ENCODE peak calls at places on chromosomes 16 and 17, in five cellular contexts. One of them, this sample, is unnamed.

GRCh38 chr16:17499223-17499902 is 28.6 kb upstream of the XYLT1 start:
- DNase-seq in HCT116: no peak
- DNase-seq in PC-3: no peak
- DNase-seq in neural progenitor cell: no peak
- DNase-seq in fibroblast of lung: peak; percentile 33
- DNase-seq in this sample: no peak

GRCh38 chr17:63695889-63696288 is 4.0 kb downstream of the LIMD2 start:
- DNase-seq in HCT116: no peak
- DNase-seq in PC-3: no peak
- DNase-seq in fibroblast of lung: no peak
- DNase-seq in neural progenitor cell: no peak
- DNase-seq in this sample: no peak

GRCh38 chr16:17463335-17463734 is 7.4 kb downstream of the XYLT1 start:
- DNase-seq in PC-3: no peak
- DNase-seq in neural progenitor cell: no peak
- DNase-seq in fibroblast of lung: no peak
- DNase-seq in HCT116: no peak
- DNase-seq in this sample: no peak

GRCh38 chr17:54864636-54865420 is 35.8 kb upstream of the TOM1L1 start:
- DNase-seq in neural progenitor cell: no peak
- DNase-seq in PC-3: no peak
- DNase-seq in HCT116: no peak
- DNase-seq in fibroblast of lung: no peak
- DNase-seq in this sample: no peak

GRCh38 chr17:45123930-45124796 is 8.2 kb downstream of the PLCD3 start:
- DNase-seq in neural progenitor cell: no peak
- DNase-seq in fibroblast of lung: peak; percentile 84
- DNase-seq in HCT116: peak; percentile 69
- DNase-seq in PC-3: peak; percentile 96
- DNase-seq in this sample: peak; percentile 85

GRCh38 chr17:38451840-38452529 is 23.7 kb downstream of the ARHGAP23 start:
- DNase-seq in PC-3: no peak
- DNase-seq in fibroblast of lung: peak; percentile 82
- DNase-seq in HCT116: no peak
- DNase-seq in neural progenitor cell: peak; percentile 65
- DNase-seq in this sample: no peak

GRCh38 chr17:7830616-7831015 is 3.4 kb upstream of the KDM6B start:
- DNase-seq in neural progenitor cell: no peak
- DNase-seq in PC-3: no peak
- DNase-seq in fibroblast of lung: no peak
- DNase-seq in HCT116: no peak
- DNase-seq in this sample: no peak

GRCh38 chr17:76793775-76794174 is 55.9 kb downstream of the MFSD11 start:
- DNase-seq in fibroblast of lung: no peak
- DNase-seq in neural progenitor cell: peak; percentile 51
- DNase-seq in HCT116: peak; percentile 53
- DNase-seq in PC-3: peak; percentile 79
- DNase-seq in this sample: no peak

GRCh38 chr16:57231821-57232350 is 13.2 kb upstream of the ARL2BP start:
- DNase-seq in fibroblast of lung: no peak
- DNase-seq in HCT116: no peak
- DNase-seq in PC-3: no peak
- DNase-seq in neural progenitor cell: no peak
- DNase-seq in this sample: no peak

GRCh38 chr17:27879987-27880608 is 13.1 kb downstream of the LYRM9 start:
- DNase-seq in fibroblast of lung: peak; percentile 50
- DNase-seq in HCT116: no peak
- DNase-seq in neural progenitor cell: peak; percentile 87
- DNase-seq in PC-3: peak; percentile 69
- DNase-seq in this sample: peak; percentile 67

GRCh38 chr17:6257339-6257738 is 177.6 kb downstream of the AIPL1 start:
- DNase-seq in PC-3: peak; percentile 6
- DNase-seq in HCT116: no peak
- DNase-seq in neural progenitor cell: peak; percentile 33
- DNase-seq in fibroblast of lung: peak; percentile 8
- DNase-seq in this sample: no peak

GRCh38 chr17:57475786-57476185 is 219.5 kb downstream of the MSI2 start:
- DNase-seq in PC-3: no peak
- DNase-seq in neural progenitor cell: peak; percentile 48
- DNase-seq in HCT116: no peak
- DNase-seq in fibroblast of lung: no peak
- DNase-seq in this sample: no peak

GRCh38 chr17:80297996-80298560 is 37.4 kb downstream of the RNF213 start:
- DNase-seq in neural progenitor cell: no peak
- DNase-seq in PC-3: no peak
- DNase-seq in HCT116: no peak
- DNase-seq in fibroblast of lung: no peak
- DNase-seq in this sample: no peak
- H3K27me3 ChIP-seq in neural progenitor cell: no peaks in the 10 kb centered on the region
- H3K27me3 ChIP-seq in PC-3: no peaks in the 10 kb centered on the region
- H3K27me3 ChIP-seq in HCT116: no peaks in the 10 kb centered on the region
- H3K27me3 ChIP-seq in fibroblast of lung: no peaks in the 10 kb centered on the region
- H3K27me3 ChIP-seq in this sample: no peaks in the 10 kb centered on the region

GRCh38 chr16:2867661-2867986 is 9.7 kb upstream of the PRSS22 start:
- DNase-seq in HCT116: no peak
- DNase-seq in neural progenitor cell: no peak
- DNase-seq in PC-3: no peak
- DNase-seq in fibroblast of lung: no peak
- DNase-seq in this sample: no peak
- H3K79me2 ChIP-seq in HCT116: no peaks in the 10 kb centered on the region
- H3K79me2 ChIP-seq in neural progenitor cell: no peaks in the 10 kb centered on the region
- H3K79me2 ChIP-seq in PC-3: no peaks in the 10 kb centered on the region
- H3K79me2 ChIP-seq in fibroblast of lung: no peaks in the 10 kb centered on the region
- H3K79me2 ChIP-seq in this sample: no peaks in the 10 kb centered on the region

GRCh38 chr16:84144859-84145639 is at the start of the genes DNAAF1 and HSDL1:
- DNase-seq in PC-3: peak; percentile 88
- DNase-seq in HCT116: peak; percentile 71
- DNase-seq in neural progenitor cell: peak; percentile 97
- DNase-seq in fibroblast of lung: peak; percentile 76
- DNase-seq in this sample: peak; percentile 61
- TF ChIP-seq CTCF in PC-3: no peak
- TF ChIP-seq CTCF in HCT116: peak; percentile 22
- TF ChIP-seq CTCF in neural progenitor cell: peak; percentile 43
- TF ChIP-seq CTCF in fibroblast of lung: no peak
- TF ChIP-seq CTCF in this sample: peak; percentile 43

DNA sequence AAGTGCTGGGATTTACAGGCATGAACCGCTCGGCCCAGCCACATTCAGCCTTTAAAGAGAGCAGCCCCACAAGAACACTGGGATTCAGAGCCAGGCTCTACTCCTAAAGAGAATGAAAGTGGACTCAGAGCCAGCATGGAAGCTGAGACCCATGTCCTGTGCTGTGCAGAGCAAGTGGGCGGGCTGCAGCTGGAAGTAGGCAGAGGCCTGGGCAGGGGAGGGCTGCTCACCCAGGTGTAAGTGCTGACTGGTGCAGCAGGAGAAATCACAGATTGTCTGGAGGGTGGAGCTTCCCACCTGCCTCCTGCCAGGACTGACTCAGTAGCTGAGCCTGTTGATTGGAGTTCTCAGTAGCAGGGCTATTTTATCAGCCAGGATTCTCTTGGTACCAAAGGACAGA is 178.7 kb downstream of the KATNIP start:
- DNase-seq in PC-3: no peak
- DNase-seq in fibroblast of lung: no peak
- DNase-seq in HCT116: no peak
- DNase-seq in neural progenitor cell: no peak
- DNase-seq in this sample: no peak
- H3K27me3 ChIP-seq in PC-3: no peaks in the 10 kb centered on the region
- H3K27me3 ChIP-seq in fibroblast of lung: no peaks in the 10 kb centered on the region
- H3K27me3 ChIP-seq in HCT116: no peaks in the 10 kb centered on the region
- H3K27me3 ChIP-seq in neural progenitor cell: no peaks in the 10 kb centered on the region
- H3K27me3 ChIP-seq in this sample: no peaks in the 10 kb centered on the region

GRCh38 chr16:67413978-67414891 is 2.0 kb downstream of the ZDHHC1 start:
- DNase-seq in HCT116: no peak
- DNase-seq in neural progenitor cell: no peak
- DNase-seq in fibroblast of lung: no peak
- DNase-seq in PC-3: no peak
- DNase-seq in this sample: no peak

GRCh38 chr16:67412294-67412693 is 4.0 kb downstream of the ZDHHC1 start:
- DNase-seq in PC-3: no peak
- DNase-seq in neural progenitor cell: no peak
- DNase-seq in HCT116: no peak
- DNase-seq in fibroblast of lung: no peak
- DNase-seq in this sample: no peak

GRCh38 chr16:67409631-67410030 is 6.6 kb downstream of the ZDHHC1 start:
- DNase-seq in fibroblast of lung: no peak
- DNase-seq in HCT116: no peak
- DNase-seq in PC-3: no peak
- DNase-seq in neural progenitor cell: no peak
- DNase-seq in this sample: no peak

GRCh38 chr16:67407788-67408452 is 8.4 kb downstream of the ZDHHC1 start:
- DNase-seq in HCT116: no peak
- DNase-seq in PC-3: no peak
- DNase-seq in fibroblast of lung: no peak
- DNase-seq in neural progenitor cell: no peak
- DNase-seq in this sample: no peak

DNA sequence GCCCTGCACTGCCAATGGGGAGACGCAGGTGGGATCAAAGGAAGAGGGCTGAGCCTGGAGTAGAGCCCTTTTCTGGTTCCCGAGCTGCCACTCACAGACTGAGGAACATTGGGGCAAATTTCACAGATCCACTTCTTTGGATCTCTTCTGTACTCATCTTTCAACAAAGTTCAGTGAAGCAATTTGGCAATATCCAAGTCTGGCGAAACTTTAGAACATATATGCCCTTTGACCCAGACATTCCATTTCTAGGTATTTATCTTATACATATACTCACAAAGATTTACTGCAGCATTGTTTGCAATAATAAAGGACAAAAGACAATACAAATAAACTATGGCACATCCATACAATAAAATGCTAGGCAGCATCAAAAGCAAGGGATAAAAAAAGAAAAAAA is 4.9 kb downstream of the ZDHHC1 start:
- DNase-seq in PC-3: no peak
- DNase-seq in neural progenitor cell: no peak
- DNase-seq in fibroblast of lung: no peak
- DNase-seq in HCT116: no peak
- DNase-seq in this sample: no peak
- H3K79me2 ChIP-seq in PC-3: no peaks in the 10 kb centered on the region
- H3K79me2 ChIP-seq in neural progenitor cell: no peaks in the 10 kb centered on the region
- H3K79me2 ChIP-seq in fibroblast of lung: no peaks in the 10 kb centered on the region
- H3K79me2 ChIP-seq in HCT116: no peaks in the 10 kb centered on the region
- H3K79me2 ChIP-seq in this sample: no peaks in the 10 kb centered on the region

GRCh38 chr17:79388556-79389295 is 222.1 kb downstream of the RBFOX3 start:
- DNase-seq in HCT116: peak; percentile 18
- DNase-seq in fibroblast of lung: peak; percentile 11
- DNase-seq in PC-3: peak; percentile 74
- DNase-seq in neural progenitor cell: peak; percentile 88
- DNase-seq in this sample: peak; percentile 39
- TF ChIP-seq CTCF in HCT116: peak; percentile 89
- TF ChIP-seq CTCF in fibroblast of lung: peak; percentile 48
- TF ChIP-seq CTCF in PC-3: peak; percentile 79
- TF ChIP-seq CTCF in neural progenitor cell: peak; percentile 86
- TF ChIP-seq CTCF in this sample: peak; percentile 53

DNA sequence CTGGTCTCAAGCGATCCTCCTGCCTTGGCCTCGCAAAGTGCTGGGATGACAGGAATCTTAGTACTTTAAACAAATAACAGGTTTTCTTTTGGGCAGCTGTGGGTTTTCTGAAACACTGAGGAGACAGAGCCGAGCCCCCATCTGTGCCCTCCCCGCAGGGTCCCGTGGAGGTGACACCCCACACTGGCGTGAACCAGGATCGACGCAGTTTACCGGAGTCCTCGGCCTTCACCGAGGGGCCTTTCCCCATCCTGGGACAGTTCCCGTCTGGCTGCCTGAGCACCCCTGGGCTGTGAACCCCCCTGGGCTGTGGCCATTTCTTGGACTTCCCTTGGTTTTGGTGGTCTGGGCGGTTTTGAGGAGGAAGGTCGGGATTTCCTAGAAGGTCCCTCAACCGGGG is 15.3 kb upstream of the GNG13 start:
- DNase-seq in PC-3: no peak
- DNase-seq in HCT116: no peak
- DNase-seq in fibroblast of lung: no peak
- DNase-seq in neural progenitor cell: no peak
- DNase-seq in this sample: no peak
- H3K27me3 ChIP-seq in PC-3: no peaks in the 10 kb centered on the region
- H3K27me3 ChIP-seq in HCT116: no peaks in the 10 kb centered on the region
- H3K27me3 ChIP-seq in fibroblast of lung: no peaks in the 10 kb centered on the region
- H3K27me3 ChIP-seq in neural progenitor cell: peaks cover 40% of the 10 kb centered on the region
- H3K27me3 ChIP-seq in this sample: peaks cover 29% of the 10 kb centered on the region

DNA sequence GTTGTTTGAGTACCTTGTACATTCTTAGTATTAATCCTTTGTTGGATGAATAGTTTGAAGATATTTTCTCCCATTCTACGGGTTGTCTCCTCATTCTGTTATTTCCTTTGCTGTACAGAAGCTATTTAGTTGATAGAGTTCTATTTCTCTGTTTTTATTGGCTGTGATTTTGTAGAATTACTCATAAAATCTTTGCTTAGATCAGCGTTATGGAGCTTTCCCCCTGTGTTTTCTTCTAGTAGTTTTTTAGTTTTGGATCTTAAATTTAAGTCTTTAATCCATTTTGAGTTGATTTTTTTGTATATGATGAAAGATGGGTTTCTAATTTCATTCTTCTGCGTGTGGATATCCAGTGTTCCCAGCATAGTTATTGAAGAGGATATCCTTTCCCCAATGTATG is 45.4 kb downstream of the NFATC3 start:
- DNase-seq in fibroblast of lung: no peak
- DNase-seq in PC-3: no peak
- DNase-seq in HCT116: no peak
- DNase-seq in neural progenitor cell: no peak
- DNase-seq in this sample: no peak
- H3K79me2 ChIP-seq in fibroblast of lung: no peaks in the 10 kb centered on the region
- H3K79me2 ChIP-seq in PC-3: no peaks in the 10 kb centered on the region
- H3K79me2 ChIP-seq in HCT116: no peaks in the 10 kb centered on the region
- H3K79me2 ChIP-seq in neural progenitor cell: peaks cover 40% of the 10 kb centered on the region
- H3K79me2 ChIP-seq in this sample: no peaks in the 10 kb centered on the region

GRCh38 chr16:58843675-58844074 is 109.6 kb upstream of the GOT2 start:
- DNase-seq in neural progenitor cell: peak; percentile 38
- DNase-seq in HCT116: peak; percentile 3
- DNase-seq in fibroblast of lung: peak; percentile 49
- DNase-seq in PC-3: peak; percentile 35
- DNase-seq in this sample: no peak
- TF ChIP-seq CTCF in neural progenitor cell: peak; percentile 61
- TF ChIP-seq CTCF in HCT116: no peak
- TF ChIP-seq CTCF in fibroblast of lung: peak; percentile 15
- TF ChIP-seq CTCF in PC-3: peak; percentile 43
- TF ChIP-seq CTCF in this sample: peak; percentile 42

This sample was measured in PC-9.